ENCODE peak calls at places on chromosomes 5 and 9, in five cellular contexts. One of them, this sample, is unnamed. For H3K4me1, the result is how much of the 10 kb centered on the place peaks cover.

GRCh38 chr9:33164138-33164809 is 2.9 kb downstream of the B4GALT1 start:
- DNase-seq in OCI-LY7: peak
- DNase-seq in tibial artery: no peak
- DNase-seq in K562: no peak
- DNase-seq in pancreas: no peak
- DNase-seq in this sample: peak

GRCh38 chr9:21906878-21907277 is 87.3 kb downstream of the CDKN2A start:
- DNase-seq in pancreas: no peak
- DNase-seq in OCI-LY7: no peak
- DNase-seq in K562: no peak
- DNase-seq in tibial artery: no peak
- DNase-seq in this sample: no peak

GRCh38 chr5:179806250-179807045 is at the start of gene MGAT4B:
- DNase-seq in tibial artery: peak
- DNase-seq in OCI-LY7: peak
- DNase-seq in pancreas: peak
- DNase-seq in K562: peak
- DNase-seq in this sample: peak

GRCh38 chr5:145471831-145472616 is 363.1 kb downstream of the PRELID2 start:
- DNase-seq in pancreas: peak
- DNase-seq in K562: no peak
- DNase-seq in tibial artery: no peak
- DNase-seq in OCI-LY7: no peak
- DNase-seq in this sample: no peak

GRCh38 chr5:50666261-50667078 is at the start of gene PARP8:
- DNase-seq in OCI-LY7: peak
- DNase-seq in pancreas: peak
- DNase-seq in K562: no peak
- DNase-seq in tibial artery: peak
- DNase-seq in this sample: peak

GRCh38 chr5:90983148-90983547 is 400.0 kb downstream of the ARRDC3 start:
- DNase-seq in tibial artery: peak
- DNase-seq in K562: peak
- DNase-seq in pancreas: no peak
- DNase-seq in OCI-LY7: no peak
- DNase-seq in this sample: no peak

GRCh38 chr5:151125421-151125820 is 32.2 kb downstream of the ANXA6 start:
- DNase-seq in K562: no peak
- DNase-seq in pancreas: no peak
- DNase-seq in OCI-LY7: peak
- DNase-seq in tibial artery: no peak
- DNase-seq in this sample: no peak

GRCh38 chr5:163354685-163355084 is 82.7 kb upstream of the CCNG1 start:
- DNase-seq in OCI-LY7: peak
- DNase-seq in K562: no peak
- DNase-seq in pancreas: no peak
- DNase-seq in tibial artery: no peak
- DNase-seq in this sample: no peak

GRCh38 chr5:150710165-150710564 is 9.3 kb upstream of the RBM22 start:
- DNase-seq in tibial artery: no peak
- DNase-seq in pancreas: no peak
- DNase-seq in K562: no peak
- DNase-seq in OCI-LY7: peak
- DNase-seq in this sample: no peak

GRCh38 chr9:8486095-8486494 is 686.5 kb upstream of the DMAC1 start:
- DNase-seq in OCI-LY7: no peak
- DNase-seq in K562: no peak
- DNase-seq in pancreas: peak
- DNase-seq in tibial artery: peak
- DNase-seq in this sample: peak

GRCh38 chr5:8905021-8905420 is 640.9 kb downstream of the SEMA5A start:
- DNase-seq in tibial artery: no peak
- DNase-seq in OCI-LY7: no peak
- DNase-seq in pancreas: no peak
- DNase-seq in K562: no peak
- DNase-seq in this sample: no peak

GRCh38 chr5:72046106-72046505 is 61.2 kb upstream of the MAP1B start:
- DNase-seq in OCI-LY7: no peak
- DNase-seq in K562: no peak
- DNase-seq in pancreas: no peak
- DNase-seq in tibial artery: no peak
- DNase-seq in this sample: no peak

GRCh38 chr5:135238622-135239460 is 160.2 kb downstream of the MACROH2A1 start:
- DNase-seq in pancreas: peak
- DNase-seq in K562: no peak
- DNase-seq in OCI-LY7: no peak
- DNase-seq in tibial artery: no peak
- DNase-seq in this sample: no peak

GRCh38 chr5:109962882-109963603 is 273.3 kb downstream of the MAN2A1 start:
- DNase-seq in tibial artery: no peak
- DNase-seq in OCI-LY7: no peak
- DNase-seq in pancreas: no peak
- DNase-seq in K562: no peak
- DNase-seq in this sample: no peak

DNA sequence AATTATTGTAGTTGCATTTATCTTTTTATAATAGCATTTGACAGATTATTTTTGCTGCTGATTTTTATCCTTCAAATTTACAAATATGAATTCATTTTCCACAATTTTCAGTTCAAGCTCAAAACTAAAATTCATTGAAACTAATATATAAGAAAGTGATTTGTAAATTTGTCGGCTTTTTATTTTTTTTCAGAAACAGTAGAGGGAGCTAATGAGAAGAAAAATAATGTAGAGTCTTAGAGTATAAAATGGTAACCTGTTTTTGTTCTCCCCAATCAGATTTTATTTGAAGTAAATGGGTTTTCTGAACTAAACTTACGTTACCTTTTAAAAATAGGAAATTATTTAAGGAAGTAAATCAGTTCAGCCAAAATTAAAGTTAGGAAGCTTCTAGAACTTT is 19.2 kb downstream of the PRRC1 start:
- DNase-seq in tibial artery: no peak
- DNase-seq in OCI-LY7: peak
- DNase-seq in pancreas: no peak
- DNase-seq in K562: peak
- DNase-seq in this sample: no peak
- TF ChIP-seq CTCF in tibial artery: peak
- TF ChIP-seq CTCF in OCI-LY7: peak
- TF ChIP-seq CTCF in pancreas: no peak
- TF ChIP-seq CTCF in K562: no peak
- TF ChIP-seq CTCF in this sample: peak

GRCh38 chr9:101468116-101468515 is 32.5 kb upstream of the ALDOB start:
- DNase-seq in tibial artery: no peak
- DNase-seq in OCI-LY7: no peak
- DNase-seq in K562: no peak
- DNase-seq in pancreas: no peak
- DNase-seq in this sample: no peak
- H3K4me1 ChIP-seq in tibial artery: under half
- H3K4me1 ChIP-seq in OCI-LY7: under half
- H3K4me1 ChIP-seq in K562: under half
- H3K4me1 ChIP-seq in pancreas: under half
- H3K4me1 ChIP-seq in this sample: under half

DNA sequence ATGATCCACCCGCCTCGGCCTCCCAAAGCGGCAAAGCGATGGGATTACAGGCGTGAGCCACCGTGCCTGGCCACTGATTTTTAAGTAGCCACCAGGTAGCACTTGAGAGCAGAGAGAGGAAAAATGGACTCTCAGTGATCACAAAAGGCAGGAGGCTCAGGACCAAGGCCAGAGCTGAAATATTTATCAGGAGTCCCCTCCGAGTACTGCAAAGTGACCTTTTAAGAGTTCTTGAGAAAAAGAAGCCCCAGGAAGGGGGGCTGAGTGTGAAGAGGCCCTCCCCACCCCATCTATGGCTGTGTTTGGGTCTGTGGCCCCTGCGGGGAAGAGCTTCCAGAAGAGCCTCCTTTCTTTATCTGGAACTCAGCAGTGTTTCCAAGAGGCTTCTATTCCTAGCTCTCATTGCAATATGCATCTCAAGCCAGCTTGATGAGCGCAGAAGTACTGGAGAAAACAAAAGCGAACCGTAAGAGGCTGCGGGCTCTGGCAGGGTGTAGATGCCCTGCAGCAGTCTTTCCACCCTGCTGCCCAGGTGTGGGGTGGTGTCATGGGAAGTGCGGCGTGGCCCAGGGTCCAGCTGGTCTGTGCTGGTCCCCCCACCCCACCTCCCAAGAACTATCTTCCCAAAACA is 75.5 kb upstream of the CDK20 start:
- DNase-seq in OCI-LY7: no peak
- DNase-seq in pancreas: no peak
- DNase-seq in K562: no peak
- DNase-seq in tibial artery: no peak
- DNase-seq in this sample: no peak
- TF ChIP-seq CTCF in OCI-LY7: no peak
- TF ChIP-seq CTCF in pancreas: no peak
- TF ChIP-seq CTCF in K562: no peak
- TF ChIP-seq CTCF in tibial artery: no peak
- TF ChIP-seq CTCF in this sample: no peak

GRCh38 chr5:157552650-157553049 is 22.9 kb downstream of the ADAM19 start:
- DNase-seq in tibial artery: no peak
- DNase-seq in OCI-LY7: no peak
- DNase-seq in pancreas: no peak
- DNase-seq in K562: no peak
- DNase-seq in this sample: no peak
- H3K4me1 ChIP-seq in tibial artery: under half
- H3K4me1 ChIP-seq in OCI-LY7: under half
- H3K4me1 ChIP-seq in pancreas: under half
- H3K4me1 ChIP-seq in K562: under half
- H3K4me1 ChIP-seq in this sample: under half

GRCh38 chr5:96388186-96388585 is 44.9 kb downstream of the PCSK1 start:
- DNase-seq in OCI-LY7: no peak
- DNase-seq in pancreas: no peak
- DNase-seq in K562: no peak
- DNase-seq in tibial artery: no peak
- DNase-seq in this sample: no peak
- TF ChIP-seq CTCF in OCI-LY7: no peak
- TF ChIP-seq CTCF in pancreas: no peak
- TF ChIP-seq CTCF in K562: no peak
- TF ChIP-seq CTCF in tibial artery: no peak
- TF ChIP-seq CTCF in this sample: no peak

GRCh38 chr5:136763548-136763947 is 398.2 kb upstream of the TRPC7 start:
- DNase-seq in pancreas: no peak
- DNase-seq in tibial artery: no peak
- DNase-seq in K562: no peak
- DNase-seq in OCI-LY7: no peak
- DNase-seq in this sample: no peak

GRCh38 chr5:136768457-136768856 is 403.1 kb upstream of the TRPC7 start:
- DNase-seq in pancreas: no peak
- DNase-seq in tibial artery: no peak
- DNase-seq in OCI-LY7: no peak
- DNase-seq in K562: no peak
- DNase-seq in this sample: no peak

GRCh38 chr5:136769900-136770684 is 404.7 kb upstream of the TRPC7 start:
- DNase-seq in pancreas: peak
- DNase-seq in OCI-LY7: peak
- DNase-seq in tibial artery: peak
- DNase-seq in K562: peak
- DNase-seq in this sample: peak

GRCh38 chr5:136769093-136769492 is 403.7 kb upstream of the TRPC7 start:
- DNase-seq in tibial artery: no peak
- DNase-seq in pancreas: no peak
- DNase-seq in OCI-LY7: no peak
- DNase-seq in K562: no peak
- DNase-seq in this sample: no peak

DNA sequence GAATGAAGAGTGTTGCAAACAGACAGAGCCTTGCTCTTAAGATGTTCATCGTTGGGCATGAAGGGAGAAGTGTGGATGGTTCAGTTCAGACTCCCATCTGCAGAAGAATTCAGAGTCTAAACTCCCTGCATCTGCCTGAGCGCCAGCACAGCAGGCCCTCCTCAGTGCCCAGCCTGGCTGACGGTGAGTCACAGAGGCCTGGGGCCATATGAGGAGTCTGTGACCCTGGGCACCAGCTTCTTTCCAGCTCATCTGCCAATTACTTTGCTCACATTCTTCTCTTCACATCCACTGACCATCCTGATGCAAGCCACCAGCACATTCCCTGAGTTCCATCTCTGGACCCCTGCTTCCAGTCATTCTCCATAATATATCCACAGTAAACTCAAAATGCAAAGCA is 401.1 kb upstream of the TRPC7 start:
- DNase-seq in tibial artery: no peak
- DNase-seq in K562: no peak
- DNase-seq in OCI-LY7: no peak
- DNase-seq in pancreas: no peak
- DNase-seq in this sample: no peak
- H3K4me1 ChIP-seq in tibial artery: under half
- H3K4me1 ChIP-seq in K562: under half
- H3K4me1 ChIP-seq in OCI-LY7: under half
- H3K4me1 ChIP-seq in pancreas: under half
- H3K4me1 ChIP-seq in this sample: under half

This sample was measured in DND-41.